ENCODE peak calls at places on chromosomes 2 and 18, in seven cellular contexts. One of them, this sample, is unnamed.

GRCh38 chr2:96737831-96738230 is 2.0 kb downstream of the LMAN2L start:
- DNase-seq in cardiac fibroblast: no peak
- DNase-seq in NCI-H69: no peak
- DNase-seq in NCI-H1092: no peak
- DNase-seq in activated T-cell treated with anti-CD3 and anti-CD28 coated beads for 1 hour: no peak
- DNase-seq in Calu3: no peak
- DNase-seq in GM18507: no peak
- DNase-seq in this sample: no peak

GRCh38 chr18:9779630-9780029 is 71.5 kb downstream of the RAB31 start:
- DNase-seq in cardiac fibroblast: peak
- DNase-seq in NCI-H69: peak
- DNase-seq in NCI-H1092: no peak
- DNase-seq in activated T-cell treated with anti-CD3 and anti-CD28 coated beads for 1 hour: no peak
- DNase-seq in Calu3: peak
- DNase-seq in GM18507: no peak
- DNase-seq in this sample: no peak

GRCh38 chr18:21110667-21111350 is 804 bp downstream of the ROCK1 start:
- DNase-seq in cardiac fibroblast: peak
- DNase-seq in NCI-H69: peak
- DNase-seq in NCI-H1092: no peak
- DNase-seq in activated T-cell treated with anti-CD3 and anti-CD28 coated beads for 1 hour: peak
- DNase-seq in Calu3: peak
- DNase-seq in GM18507: peak
- DNase-seq in this sample: peak

GRCh38 chr2:48016620-48017019 is 110.3 kb upstream of the FBXO11 start:
- DNase-seq in cardiac fibroblast: no peak
- DNase-seq in NCI-H69: no peak
- DNase-seq in NCI-H1092: no peak
- DNase-seq in activated T-cell treated with anti-CD3 and anti-CD28 coated beads for 1 hour: no peak
- DNase-seq in Calu3: peak
- DNase-seq in GM18507: no peak
- DNase-seq in this sample: no peak

GRCh38 chr2:163919717-163920116 is 183.9 kb upstream of the FIGN start:
- DNase-seq in cardiac fibroblast: peak
- DNase-seq in NCI-H69: no peak
- DNase-seq in NCI-H1092: no peak
- DNase-seq in activated T-cell treated with anti-CD3 and anti-CD28 coated beads for 1 hour: no peak
- DNase-seq in Calu3: no peak
- DNase-seq in GM18507: no peak
- DNase-seq in this sample: no peak

GRCh38 chr2:121128741-121129659 is 156.0 kb downstream of the TFCP2L1 start:
- DNase-seq in cardiac fibroblast: peak
- DNase-seq in NCI-H69: no peak
- DNase-seq in NCI-H1092: no peak
- DNase-seq in activated T-cell treated with anti-CD3 and anti-CD28 coated beads for 1 hour: no peak
- DNase-seq in Calu3: peak
- DNase-seq in GM18507: no peak
- DNase-seq in this sample: no peak

GRCh38 chr2:191150121-191150450 is 708 bp downstream of the STAT4 start:
- DNase-seq in cardiac fibroblast: no peak
- DNase-seq in NCI-H69: no peak
- DNase-seq in NCI-H1092: no peak
- DNase-seq in activated T-cell treated with anti-CD3 and anti-CD28 coated beads for 1 hour: no peak
- DNase-seq in Calu3: no peak
- DNase-seq in GM18507: no peak
- DNase-seq in this sample: no peak

GRCh38 chr2:184326076-184326475 is 272.3 kb upstream of the ZNF804A start:
- DNase-seq in cardiac fibroblast: no peak
- DNase-seq in NCI-H69: no peak
- DNase-seq in NCI-H1092: no peak
- DNase-seq in activated T-cell treated with anti-CD3 and anti-CD28 coated beads for 1 hour: no peak
- DNase-seq in Calu3: no peak
- DNase-seq in GM18507: no peak
- DNase-seq in this sample: no peak

GRCh38 chr2:25250331-25251031 is 82.1 kb upstream of the POMC start:
- DNase-seq in cardiac fibroblast: peak
- DNase-seq in NCI-H69: no peak
- DNase-seq in NCI-H1092: no peak
- DNase-seq in activated T-cell treated with anti-CD3 and anti-CD28 coated beads for 1 hour: no peak
- DNase-seq in Calu3: no peak
- DNase-seq in GM18507: no peak
- DNase-seq in this sample: peak

GRCh38 chr2:207733597-207734240 is 22.3 kb downstream of the CCNYL1 start:
- DNase-seq in cardiac fibroblast: no peak
- DNase-seq in NCI-H69: no peak
- DNase-seq in NCI-H1092: no peak
- DNase-seq in activated T-cell treated with anti-CD3 and anti-CD28 coated beads for 1 hour: no peak
- DNase-seq in Calu3: no peak
- DNase-seq in GM18507: no peak
- DNase-seq in this sample: no peak

GRCh38 chr18:22434973-22435608 is 17.4 kb upstream of the CTAGE1 start:
- DNase-seq in cardiac fibroblast: peak
- DNase-seq in NCI-H69: no peak
- DNase-seq in NCI-H1092: no peak
- DNase-seq in activated T-cell treated with anti-CD3 and anti-CD28 coated beads for 1 hour: no peak
- DNase-seq in Calu3: no peak
- DNase-seq in GM18507: no peak
- DNase-seq in this sample: peak

GRCh38 chr2:127145255-127145899 is 38.4 kb upstream of the BIN1 start:
- DNase-seq in cardiac fibroblast: peak
- DNase-seq in NCI-H69: no peak
- DNase-seq in NCI-H1092: no peak
- DNase-seq in activated T-cell treated with anti-CD3 and anti-CD28 coated beads for 1 hour: no peak
- DNase-seq in Calu3: no peak
- DNase-seq in GM18507: no peak
- DNase-seq in this sample: peak

GRCh38 chr2:241009191-241009590 is 10.8 kb downstream of the SNED1 start:
- DNase-seq in cardiac fibroblast: no peak
- DNase-seq in NCI-H69: no peak
- DNase-seq in NCI-H1092: no peak
- DNase-seq in activated T-cell treated with anti-CD3 and anti-CD28 coated beads for 1 hour: no peak
- DNase-seq in Calu3: no peak
- DNase-seq in GM18507: no peak
- DNase-seq in this sample: no peak

GRCh38 chr2:3778016-3778415 is 74.6 kb downstream of the DCDC2C start:
- DNase-seq in cardiac fibroblast: no peak
- DNase-seq in NCI-H69: no peak
- DNase-seq in NCI-H1092: no peak
- DNase-seq in activated T-cell treated with anti-CD3 and anti-CD28 coated beads for 1 hour: no peak
- DNase-seq in Calu3: no peak
- DNase-seq in GM18507: no peak
- DNase-seq in this sample: no peak

GRCh38 chr2:58448065-58448507 is 207.0 kb upstream of the FANCL start:
- DNase-seq in cardiac fibroblast: peak
- DNase-seq in NCI-H69: peak
- DNase-seq in NCI-H1092: peak
- DNase-seq in activated T-cell treated with anti-CD3 and anti-CD28 coated beads for 1 hour: no peak
- DNase-seq in Calu3: peak
- DNase-seq in GM18507: no peak
- DNase-seq in this sample: peak

GRCh38 chr18:21740474-21740723 is 193 bp upstream of the MIB1 start:
- DNase-seq in cardiac fibroblast: no peak
- DNase-seq in NCI-H69: no peak
- DNase-seq in NCI-H1092: no peak
- DNase-seq in activated T-cell treated with anti-CD3 and anti-CD28 coated beads for 1 hour: no peak
- DNase-seq in Calu3: peak
- DNase-seq in GM18507: peak
- DNase-seq in this sample: peak

GRCh38 chr2:240704651-240705050 is 13.0 kb downstream of the AQP12A start:
- DNase-seq in cardiac fibroblast: no peak
- DNase-seq in NCI-H69: no peak
- DNase-seq in NCI-H1092: no peak
- DNase-seq in activated T-cell treated with anti-CD3 and anti-CD28 coated beads for 1 hour: no peak
- DNase-seq in Calu3: no peak
- DNase-seq in GM18507: no peak
- DNase-seq in this sample: no peak

GRCh38 chr2:45889620-45890019 is 238.1 kb downstream of the PRKCE start:
- DNase-seq in cardiac fibroblast: no peak
- DNase-seq in NCI-H69: no peak
- DNase-seq in NCI-H1092: no peak
- DNase-seq in activated T-cell treated with anti-CD3 and anti-CD28 coated beads for 1 hour: no peak
- DNase-seq in Calu3: no peak
- DNase-seq in GM18507: no peak
- DNase-seq in this sample: no peak

GRCh38 chr2:64394174-64394573 is 59.8 kb upstream of the LGALSL start:
- DNase-seq in cardiac fibroblast: no peak
- DNase-seq in NCI-H69: no peak
- DNase-seq in NCI-H1092: no peak
- DNase-seq in activated T-cell treated with anti-CD3 and anti-CD28 coated beads for 1 hour: no peak
- DNase-seq in Calu3: no peak
- DNase-seq in GM18507: no peak
- DNase-seq in this sample: no peak

GRCh38 chr2:132891456-132891855 is 221.5 kb upstream of the LYPD1 start:
- DNase-seq in cardiac fibroblast: no peak
- DNase-seq in NCI-H69: no peak
- DNase-seq in NCI-H1092: no peak
- DNase-seq in activated T-cell treated with anti-CD3 and anti-CD28 coated beads for 1 hour: no peak
- DNase-seq in Calu3: no peak
- DNase-seq in GM18507: no peak
- DNase-seq in this sample: no peak

GRCh38 chr2:10475811-10476660 is 27.9 kb upstream of the ODC1 start:
- DNase-seq in cardiac fibroblast: no peak
- DNase-seq in NCI-H69: no peak
- DNase-seq in NCI-H1092: no peak
- DNase-seq in activated T-cell treated with anti-CD3 and anti-CD28 coated beads for 1 hour: no peak
- DNase-seq in Calu3: no peak
- DNase-seq in GM18507: no peak
- DNase-seq in this sample: no peak

GRCh38 chr2:110677080-110677479 is 783 bp downstream of the BUB1 start:
- DNase-seq in cardiac fibroblast: peak
- DNase-seq in NCI-H69: no peak
- DNase-seq in NCI-H1092: no peak
- DNase-seq in activated T-cell treated with anti-CD3 and anti-CD28 coated beads for 1 hour: no peak
- DNase-seq in Calu3: no peak
- DNase-seq in GM18507: no peak
- DNase-seq in this sample: no peak

GRCh38 chr2:9027884-9028283 is 24.4 kb upstream of the MBOAT2 start:
- DNase-seq in cardiac fibroblast: no peak
- DNase-seq in NCI-H69: no peak
- DNase-seq in NCI-H1092: no peak
- DNase-seq in activated T-cell treated with anti-CD3 and anti-CD28 coated beads for 1 hour: no peak
- DNase-seq in Calu3: no peak
- DNase-seq in GM18507: no peak
- DNase-seq in this sample: no peak

GRCh38 chr2:1590611-1591460 is 153.5 kb downstream of the PXDN start:
- DNase-seq in cardiac fibroblast: peak
- DNase-seq in NCI-H69: no peak
- DNase-seq in NCI-H1092: no peak
- DNase-seq in activated T-cell treated with anti-CD3 and anti-CD28 coated beads for 1 hour: no peak
- DNase-seq in Calu3: no peak
- DNase-seq in GM18507: no peak
- DNase-seq in this sample: no peak

GRCh38 chr2:233681534-233682099 is at the start of gene UGT1A7:
- DNase-seq in cardiac fibroblast: no peak
- DNase-seq in NCI-H69: no peak
- DNase-seq in NCI-H1092: no peak
- DNase-seq in activated T-cell treated with anti-CD3 and anti-CD28 coated beads for 1 hour: no peak
- DNase-seq in Calu3: no peak
- DNase-seq in GM18507: no peak
- DNase-seq in this sample: no peak

GRCh38 chr2:191804711-191805230 is 42.1 kb downstream of the CAVIN2 start:
- DNase-seq in cardiac fibroblast: no peak
- DNase-seq in NCI-H69: no peak
- DNase-seq in NCI-H1092: no peak
- DNase-seq in activated T-cell treated with anti-CD3 and anti-CD28 coated beads for 1 hour: no peak
- DNase-seq in Calu3: no peak
- DNase-seq in GM18507: no peak
- DNase-seq in this sample: no peak

GRCh38 chr2:176755537-176756135 is 457.0 kb upstream of the HNRNPA3 start:
- DNase-seq in cardiac fibroblast: no peak
- DNase-seq in NCI-H69: no peak
- DNase-seq in NCI-H1092: no peak
- DNase-seq in activated T-cell treated with anti-CD3 and anti-CD28 coated beads for 1 hour: no peak
- DNase-seq in Calu3: no peak
- DNase-seq in GM18507: no peak
- DNase-seq in this sample: no peak

GRCh38 chr2:221753401-221753800 is 181.3 kb upstream of the EPHA4 start:
- DNase-seq in cardiac fibroblast: no peak
- DNase-seq in NCI-H69: no peak
- DNase-seq in NCI-H1092: no peak
- DNase-seq in activated T-cell treated with anti-CD3 and anti-CD28 coated beads for 1 hour: no peak
- DNase-seq in Calu3: no peak
- DNase-seq in GM18507: no peak
- DNase-seq in this sample: no peak

GRCh38 chr2:171574149-171574795 is 52.0 kb downstream of the CYBRD1 start:
- DNase-seq in cardiac fibroblast: peak
- DNase-seq in NCI-H69: peak
- DNase-seq in NCI-H1092: peak
- DNase-seq in activated T-cell treated with anti-CD3 and anti-CD28 coated beads for 1 hour: peak
- DNase-seq in Calu3: peak
- DNase-seq in GM18507: peak
- DNase-seq in this sample: peak

GRCh38 chr2:133949595-133949994 is 304.3 kb upstream of the MGAT5 start:
- DNase-seq in cardiac fibroblast: no peak
- DNase-seq in NCI-H69: no peak
- DNase-seq in NCI-H1092: no peak
- DNase-seq in activated T-cell treated with anti-CD3 and anti-CD28 coated beads for 1 hour: no peak
- DNase-seq in Calu3: no peak
- DNase-seq in GM18507: no peak
- DNase-seq in this sample: no peak

GRCh38 chr18:702957-703659 is 9.3 kb downstream of the ENOSF1 start:
- DNase-seq in cardiac fibroblast: peak
- DNase-seq in NCI-H69: peak
- DNase-seq in NCI-H1092: no peak
- DNase-seq in activated T-cell treated with anti-CD3 and anti-CD28 coated beads for 1 hour: no peak
- DNase-seq in Calu3: no peak
- DNase-seq in GM18507: no peak
- DNase-seq in this sample: peak

GRCh38 chr2:36753706-36754221 is 57.3 kb downstream of the VIT start:
- DNase-seq in cardiac fibroblast: no peak
- DNase-seq in NCI-H69: no peak
- DNase-seq in NCI-H1092: no peak
- DNase-seq in activated T-cell treated with anti-CD3 and anti-CD28 coated beads for 1 hour: no peak
- DNase-seq in Calu3: no peak
- DNase-seq in GM18507: no peak
- DNase-seq in this sample: no peak

GRCh38 chr2:240141736-240142135 is 1.3 kb upstream of the OTOS start:
- DNase-seq in cardiac fibroblast: no peak
- DNase-seq in NCI-H69: no peak
- DNase-seq in NCI-H1092: no peak
- DNase-seq in activated T-cell treated with anti-CD3 and anti-CD28 coated beads for 1 hour: no peak
- DNase-seq in Calu3: no peak
- DNase-seq in GM18507: no peak
- DNase-seq in this sample: no peak

GRCh38 chr2:140085674-140086073 is 1305.5 kb upstream of the NXPH2 start:
- DNase-seq in cardiac fibroblast: no peak
- DNase-seq in NCI-H69: peak
- DNase-seq in NCI-H1092: no peak
- DNase-seq in activated T-cell treated with anti-CD3 and anti-CD28 coated beads for 1 hour: no peak
- DNase-seq in Calu3: no peak
- DNase-seq in GM18507: no peak
- DNase-seq in this sample: no peak

GRCh38 chr2:200159366-200159720 is 147.2 kb upstream of the SPATS2L start:
- DNase-seq in cardiac fibroblast: no peak
- DNase-seq in NCI-H69: no peak
- DNase-seq in NCI-H1092: no peak
- DNase-seq in activated T-cell treated with anti-CD3 and anti-CD28 coated beads for 1 hour: no peak
- DNase-seq in Calu3: peak
- DNase-seq in GM18507: no peak
- DNase-seq in this sample: peak

GRCh38 chr18:72867721-72868665 is at the start of gene NETO1:
- DNase-seq in cardiac fibroblast: no peak
- DNase-seq in NCI-H69: peak
- DNase-seq in NCI-H1092: peak
- DNase-seq in activated T-cell treated with anti-CD3 and anti-CD28 coated beads for 1 hour: no peak
- DNase-seq in Calu3: no peak
- DNase-seq in GM18507: no peak
- DNase-seq in this sample: no peak

GRCh38 chr2:120245520-120245835 is 7.2 kb upstream of the RALB start:
- DNase-seq in cardiac fibroblast: no peak
- DNase-seq in NCI-H69: peak
- DNase-seq in NCI-H1092: no peak
- DNase-seq in activated T-cell treated with anti-CD3 and anti-CD28 coated beads for 1 hour: no peak
- DNase-seq in Calu3: no peak
- DNase-seq in GM18507: no peak
- DNase-seq in this sample: no peak

GRCh38 chr2:47984041-47984440 is 77.7 kb upstream of the FBXO11 start:
- DNase-seq in cardiac fibroblast: peak
- DNase-seq in NCI-H69: no peak
- DNase-seq in NCI-H1092: no peak
- DNase-seq in activated T-cell treated with anti-CD3 and anti-CD28 coated beads for 1 hour: no peak
- DNase-seq in Calu3: no peak
- DNase-seq in GM18507: no peak
- DNase-seq in this sample: no peak